ENCODE peak calls at places on chromosomes 13 and 19, in seven cellular contexts. One of them, this sample, is unnamed. For H3K9me3, the result is how much of the 10 kb centered on the place peaks cover.

GRCh38 chr13:27448308-27448707 is 2.1 kb downstream of the MTIF3 start:
- DNase-seq in A549: no peak
- DNase-seq in sigmoid colon: no peak
- DNase-seq in K562: no peak
- DNase-seq in stomach: no peak
- DNase-seq in tibial nerve: no peak
- DNase-seq in transverse colon: no peak
- DNase-seq in this sample: no peak

GRCh38 chr19:13483215-13483614 is 23.1 kb downstream of the CACNA1A start:
- DNase-seq in A549: peak
- DNase-seq in sigmoid colon: no peak
- DNase-seq in K562: peak
- DNase-seq in stomach: no peak
- DNase-seq in tibial nerve: no peak
- DNase-seq in transverse colon: no peak
- DNase-seq in this sample: no peak

GRCh38 chr19:55311797-55312196 is 13.3 kb downstream of the TMEM150B start:
- DNase-seq in A549: no peak
- DNase-seq in sigmoid colon: no peak
- DNase-seq in K562: no peak
- DNase-seq in stomach: no peak
- DNase-seq in tibial nerve: no peak
- DNase-seq in transverse colon: no peak
- DNase-seq in this sample: no peak

GRCh38 chr13:26855071-26855470 is 94.5 kb upstream of the GPR12 start:
- DNase-seq in A549: no peak
- DNase-seq in sigmoid colon: no peak
- DNase-seq in K562: no peak
- DNase-seq in stomach: no peak
- DNase-seq in tibial nerve: no peak
- DNase-seq in transverse colon: no peak
- DNase-seq in this sample: no peak

GRCh38 chr19:49468746-49469447 is 5.1 kb upstream of the FLT3LG start:
- DNase-seq in A549: peak
- DNase-seq in sigmoid colon: peak
- DNase-seq in K562: peak
- DNase-seq in stomach: peak
- DNase-seq in tibial nerve: peak
- DNase-seq in transverse colon: peak
- DNase-seq in this sample: peak

GRCh38 chr13:98291658-98292057 is 114.6 kb upstream of the RNF113B start:
- DNase-seq in A549: no peak
- DNase-seq in sigmoid colon: no peak
- DNase-seq in K562: no peak
- DNase-seq in stomach: no peak
- DNase-seq in tibial nerve: no peak
- DNase-seq in transverse colon: no peak
- DNase-seq in this sample: no peak

GRCh38 chr13:73168226-73168992 is 109.6 kb downstream of the KLF5 start:
- DNase-seq in A549: no peak
- DNase-seq in sigmoid colon: no peak
- DNase-seq in K562: no peak
- DNase-seq in stomach: no peak
- DNase-seq in tibial nerve: no peak
- DNase-seq in transverse colon: no peak
- DNase-seq in this sample: no peak

GRCh38 chr13:110907951-110908898 is 6.6 kb downstream of the ANKRD10 start:
- DNase-seq in A549: peak
- DNase-seq in sigmoid colon: no peak
- DNase-seq in K562: no peak
- DNase-seq in stomach: peak
- DNase-seq in tibial nerve: no peak
- DNase-seq in transverse colon: peak
- DNase-seq in this sample: no peak

GRCh38 chr19:54160182-54160811 is 776 bp upstream of the LENG1 start:
- DNase-seq in A549: no peak
- DNase-seq in sigmoid colon: peak
- DNase-seq in K562: no peak
- DNase-seq in stomach: no peak
- DNase-seq in tibial nerve: no peak
- DNase-seq in transverse colon: no peak
- DNase-seq in this sample: peak

GRCh38 chr13:30805603-30806011 is 70.3 kb downstream of the ALOX5AP start:
- DNase-seq in A549: no peak
- DNase-seq in sigmoid colon: peak
- DNase-seq in K562: no peak
- DNase-seq in stomach: no peak
- DNase-seq in tibial nerve: no peak
- DNase-seq in transverse colon: no peak
- DNase-seq in this sample: no peak

GRCh38 chr19:47658431-47659383 is 49.8 kb downstream of the BICRA start:
- DNase-seq in A549: no peak
- DNase-seq in sigmoid colon: no peak
- DNase-seq in K562: no peak
- DNase-seq in stomach: peak
- DNase-seq in tibial nerve: no peak
- DNase-seq in transverse colon: peak
- DNase-seq in this sample: no peak

GRCh38 chr13:72716776-72717175 is 10.7 kb downstream of the MZT1 start:
- DNase-seq in A549: no peak
- DNase-seq in sigmoid colon: no peak
- DNase-seq in K562: no peak
- DNase-seq in stomach: no peak
- DNase-seq in tibial nerve: no peak
- DNase-seq in transverse colon: no peak
- DNase-seq in this sample: no peak

GRCh38 chr19:47155141-47155540 is 24.5 kb downstream of the SAE1 start:
- DNase-seq in A549: no peak
- DNase-seq in sigmoid colon: peak
- DNase-seq in K562: no peak
- DNase-seq in stomach: no peak
- DNase-seq in tibial nerve: no peak
- DNase-seq in transverse colon: peak
- DNase-seq in this sample: no peak

GRCh38 chr19:33767898-33768413 is 28.7 kb upstream of the KCTD15 start:
- DNase-seq in A549: peak
- DNase-seq in sigmoid colon: no peak
- DNase-seq in K562: peak
- DNase-seq in stomach: no peak
- DNase-seq in tibial nerve: no peak
- DNase-seq in transverse colon: no peak
- DNase-seq in this sample: no peak

GRCh38 chr19:57672466-57672865 is 3.7 kb downstream of the ZSCAN4 start:
- DNase-seq in A549: no peak
- DNase-seq in sigmoid colon: no peak
- DNase-seq in K562: no peak
- DNase-seq in stomach: no peak
- DNase-seq in tibial nerve: no peak
- DNase-seq in transverse colon: no peak
- DNase-seq in this sample: no peak

GRCh38 chr19:20969498-20969897 is 46.4 kb downstream of the ZNF85 start:
- DNase-seq in A549: no peak
- DNase-seq in sigmoid colon: no peak
- DNase-seq in K562: no peak
- DNase-seq in stomach: no peak
- DNase-seq in tibial nerve: no peak
- DNase-seq in transverse colon: no peak
- DNase-seq in this sample: no peak

GRCh38 chr19:10194500-10195198 is at the start of gene DNMT1:
- DNase-seq in A549: peak
- DNase-seq in sigmoid colon: peak
- DNase-seq in K562: peak
- DNase-seq in stomach: peak
- DNase-seq in tibial nerve: peak
- DNase-seq in transverse colon: peak
- DNase-seq in this sample: peak
- TF ChIP-seq POLR2A in A549: peak
- TF ChIP-seq POLR2A in sigmoid colon: peak
- TF ChIP-seq POLR2A in K562: peak
- TF ChIP-seq POLR2A in stomach: no peak
- TF ChIP-seq POLR2A in tibial nerve: no peak
- TF ChIP-seq POLR2A in transverse colon: peak
- TF ChIP-seq POLR2A in this sample: peak

DNA sequence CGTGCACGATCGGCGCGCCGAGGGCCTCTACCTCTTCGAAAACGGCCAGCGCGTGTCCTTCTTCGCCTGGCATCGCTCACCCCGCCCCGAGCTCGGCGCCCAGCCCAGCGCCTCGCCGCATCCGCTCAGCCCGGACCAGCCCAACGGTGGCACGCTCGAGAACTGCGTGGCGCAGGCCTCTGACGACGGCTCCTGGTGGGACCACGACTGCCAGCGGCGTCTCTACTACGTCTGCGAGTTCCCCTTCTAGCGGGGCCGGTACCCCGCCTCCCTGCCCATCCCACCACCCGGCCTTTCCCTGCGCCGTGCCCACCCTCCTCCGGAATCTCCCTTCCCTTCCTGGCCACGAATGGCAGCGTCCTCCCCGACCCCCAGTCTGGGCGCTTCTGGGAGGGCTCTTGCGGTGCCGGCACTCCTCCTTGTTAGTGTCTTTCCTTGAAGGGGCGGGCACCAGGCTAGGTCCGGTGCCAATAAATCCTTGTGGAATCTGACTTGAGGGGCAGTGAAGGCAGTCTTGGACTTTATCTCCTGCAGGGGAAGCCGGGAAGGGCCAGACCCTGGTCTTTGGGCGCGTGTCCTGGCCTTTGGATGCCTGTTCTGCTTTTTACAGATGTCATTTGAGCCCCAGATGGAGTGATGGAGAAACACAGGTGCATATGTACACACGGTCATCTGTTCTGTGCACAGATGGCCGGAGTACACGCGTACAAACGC is 2.2 kb downstream of the CLEC11A start:
- DNase-seq in A549: no peak
- DNase-seq in sigmoid colon: no peak
- DNase-seq in K562: no peak
- DNase-seq in stomach: no peak
- DNase-seq in tibial nerve: no peak
- DNase-seq in transverse colon: no peak
- DNase-seq in this sample: no peak
- TF ChIP-seq EP300 in A549: no peak
- TF ChIP-seq EP300 in sigmoid colon: no peak
- TF ChIP-seq EP300 in K562: no peak
- TF ChIP-seq EP300 in stomach: no peak
- TF ChIP-seq EP300 in tibial nerve: no peak
- TF ChIP-seq EP300 in transverse colon: no peak
- TF ChIP-seq EP300 in this sample: no peak

DNA sequence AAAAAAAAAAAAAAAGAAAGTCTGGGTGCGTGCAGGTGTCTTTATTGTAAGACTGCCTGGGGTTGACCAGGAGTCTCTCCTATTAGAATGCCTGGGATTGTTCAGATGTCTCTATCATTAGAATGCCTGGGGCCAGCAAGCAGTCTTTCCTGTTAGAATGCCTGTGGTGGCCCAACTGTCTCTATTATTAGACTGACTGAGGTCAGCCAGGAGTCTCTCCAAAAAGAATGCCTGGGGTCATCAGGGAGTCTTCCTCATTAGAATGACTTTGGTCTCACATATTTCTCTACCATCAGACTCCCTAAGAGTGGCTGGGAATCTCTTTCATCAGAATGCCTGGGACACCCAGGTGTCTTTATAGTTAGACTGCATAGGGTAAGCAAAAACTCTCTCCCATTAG is 1577.5 kb downstream of the UQCRFS1 start:
- DNase-seq in A549: no peak
- DNase-seq in sigmoid colon: no peak
- DNase-seq in K562: no peak
- DNase-seq in stomach: no peak
- DNase-seq in tibial nerve: no peak
- DNase-seq in transverse colon: no peak
- DNase-seq in this sample: no peak
- H3K9me3 ChIP-seq in A549: half or more
- H3K9me3 ChIP-seq in sigmoid colon: under half
- H3K9me3 ChIP-seq in K562: under half
- H3K9me3 ChIP-seq in stomach: half or more
- H3K9me3 ChIP-seq in tibial nerve: under half
- H3K9me3 ChIP-seq in transverse colon: under half
- H3K9me3 ChIP-seq in this sample: under half

GRCh38 chr19:19679176-19680073 is 10.8 kb downstream of the ZNF101 start:
- DNase-seq in A549: no peak
- DNase-seq in sigmoid colon: no peak
- DNase-seq in K562: no peak
- DNase-seq in stomach: no peak
- DNase-seq in tibial nerve: no peak
- DNase-seq in transverse colon: no peak
- DNase-seq in this sample: no peak
- TF ChIP-seq POLR2A in A549: no peak
- TF ChIP-seq POLR2A in sigmoid colon: no peak
- TF ChIP-seq POLR2A in K562: no peak
- TF ChIP-seq POLR2A in stomach: no peak
- TF ChIP-seq POLR2A in tibial nerve: no peak
- TF ChIP-seq POLR2A in transverse colon: no peak
- TF ChIP-seq POLR2A in this sample: no peak

DNA sequence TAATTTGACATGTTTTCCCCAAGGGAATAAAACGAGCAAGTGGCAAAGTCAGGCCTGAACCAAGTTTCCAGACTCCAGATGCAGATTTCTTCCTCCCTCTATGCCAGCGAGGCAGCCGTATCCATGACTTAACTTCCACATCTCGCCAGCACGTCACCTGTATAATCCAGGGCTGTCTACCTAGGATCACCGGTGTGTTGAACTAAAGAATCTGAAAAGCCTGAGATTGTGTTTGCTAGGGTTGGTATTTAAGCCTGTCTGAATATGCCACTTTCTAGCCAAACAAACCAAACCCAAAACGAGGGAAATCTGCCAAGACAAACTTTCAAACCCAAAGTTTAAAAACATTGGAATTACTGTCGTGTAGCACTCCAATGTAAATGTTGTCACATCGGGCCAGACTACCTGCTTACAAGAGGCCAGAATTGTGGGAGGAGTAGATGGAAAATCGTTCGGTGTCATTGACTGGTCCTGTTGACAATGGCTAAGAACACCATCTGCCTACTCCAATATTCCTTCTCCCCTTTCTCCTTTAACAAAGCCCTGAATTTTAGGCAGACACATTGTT is 747.9 kb downstream of the EFNB2 start:
- DNase-seq in A549: no peak
- DNase-seq in sigmoid colon: no peak
- DNase-seq in K562: no peak
- DNase-seq in stomach: no peak
- DNase-seq in tibial nerve: no peak
- DNase-seq in transverse colon: no peak
- DNase-seq in this sample: no peak
- TF ChIP-seq EP300 in A549: no peak
- TF ChIP-seq EP300 in sigmoid colon: no peak
- TF ChIP-seq EP300 in K562: no peak
- TF ChIP-seq EP300 in stomach: no peak
- TF ChIP-seq EP300 in tibial nerve: no peak
- TF ChIP-seq EP300 in transverse colon: no peak
- TF ChIP-seq EP300 in this sample: no peak